ENCODE peak calls at places on chromosome 12, in four cellular contexts. X is A673; O is tibial artery; V is CD4-positive, alpha-beta memory T cell. Z is an unnamed sample. For H3K27me3 and H3K4me1, the result is how much of the 10 kb centered on the place peaks cover.

GRCh38 chr12:96698965-96699364 is 208.1 kb upstream of the NEDD1 start:
- DNase-seq in X (no peak), O (no peak), V (no peak), Z (no peak)

GRCh38 chr12:105464426-105464825 is 133.9 kb downstream of the C12orf75 start:
- DNase-seq in X (no peak), O (no peak), V (no peak), Z (no peak)

GRCh38 chr12:119940881-119941280 is 48.2 kb upstream of the BICDL1 start:
- DNase-seq in X (peak), O (no peak), V (no peak), Z (no peak)

GRCh38 chr12:31922341-31923062 is 36.7 kb upstream of the RESF1 start:
- DNase-seq in X (peak), O (no peak), V (no peak), Z (no peak)

GRCh38 chr12:77830952-77831351 is 258 bp downstream of the NAV3 start:
- DNase-seq in X (no peak), O (no peak), V (no peak), Z (no peak)

GRCh38 chr12:118119449-118119879 is 15.7 kb upstream of the VSIG10 start:
- DNase-seq in X (no peak), O (no peak), V (no peak), Z (no peak)

GRCh38 chr12:30828686-30829085 is 73.9 kb upstream of the CAPRIN2 start:
- DNase-seq in X (no peak), O (no peak), V (no peak), Z (no peak)

GRCh38 chr12:50081096-50081808 is 3.9 kb upstream of the SMARCD1 start:
- DNase-seq in X (no peak), O (no peak), V (no peak), Z (no peak)

GRCh38 chr12:27931390-27931789 is 41.1 kb downstream of the PTHLH start:
- DNase-seq in X (no peak), O (no peak), V (no peak), Z (no peak)

GRCh38 chr12:14256555-14257169 is 108.8 kb upstream of the ATF7IP start:
- DNase-seq in X (peak), O (peak), V (peak), Z (peak)

GRCh38 chr12:19915392-19916192 is 452.7 kb upstream of the PDE3A start:
- DNase-seq in X (peak), O (no peak), V (no peak), Z (no peak)

GRCh38 chr12:5898874-5899273 is 46.2 kb downstream of the ANO2 start:
- DNase-seq in X (no peak), O (no peak), V (no peak), Z (no peak)

DNA sequence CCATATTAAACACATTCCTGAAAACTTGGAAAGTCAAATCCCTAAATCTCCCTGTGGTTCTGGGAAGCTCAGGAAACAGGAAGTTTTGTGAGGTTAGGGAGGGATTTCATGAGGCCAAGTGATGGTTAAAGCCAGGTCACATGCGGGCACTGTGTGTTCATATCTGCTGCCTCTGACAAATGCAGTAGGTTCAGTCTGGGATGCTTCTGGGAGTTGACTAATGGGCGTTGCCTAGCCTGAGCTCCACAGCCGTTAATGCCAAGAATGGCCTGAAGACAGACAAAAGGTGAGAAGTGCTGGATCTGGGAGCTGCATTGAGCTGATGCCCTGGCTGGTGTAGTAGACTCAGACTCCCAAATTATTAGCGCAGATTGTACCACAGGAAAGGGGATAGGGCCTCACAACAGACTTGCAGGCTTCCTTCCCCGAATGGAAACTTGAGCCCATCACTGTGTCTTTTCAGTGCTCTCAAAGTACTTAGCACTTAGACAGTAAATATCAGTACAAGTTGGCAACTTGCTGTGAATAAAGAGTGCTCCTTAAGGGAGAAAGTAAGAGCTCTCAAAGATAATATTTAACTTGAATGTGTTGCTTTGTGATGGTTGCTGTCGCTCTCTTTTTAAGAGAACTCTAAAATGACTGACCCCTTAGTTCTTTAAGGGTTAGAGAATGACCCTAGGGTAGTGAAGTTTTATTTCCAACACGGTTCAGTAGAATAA is 17.3 kb downstream of the GSG1 start:
- DNase-seq in X (no peak), O (no peak), V (no peak), Z (no peak)
- H3K27ac ChIP-seq in X (no peak), O (no peak), V (no peak), Z (no peak)

GRCh38 chr12:48019639-48020265 is 15.5 kb upstream of the COL2A1 start:
- DNase-seq in X (no peak), O (no peak), V (no peak), Z (no peak)

GRCh38 chr12:48017921-48018617 is 13.8 kb upstream of the COL2A1 start:
- DNase-seq in X (no peak), O (no peak), V (no peak), Z (no peak)

GRCh38 chr12:48016373-48017020 is 12.2 kb upstream of the COL2A1 start:
- DNase-seq in X (no peak), O (no peak), V (no peak), Z (no peak)

GRCh38 chr12:48017496-48017895 is 13.2 kb upstream of the COL2A1 start:
- DNase-seq in X (no peak), O (no peak), V (no peak), Z (no peak)

GRCh38 chr12:48018618-48018995 is 14.3 kb upstream of the COL2A1 start:
- DNase-seq in X (no peak), O (no peak), V (no peak), Z (no peak)
- H3K27me3 ChIP-seq in X (under half), O (under half), V (under half), Z (under half)

DNA sequence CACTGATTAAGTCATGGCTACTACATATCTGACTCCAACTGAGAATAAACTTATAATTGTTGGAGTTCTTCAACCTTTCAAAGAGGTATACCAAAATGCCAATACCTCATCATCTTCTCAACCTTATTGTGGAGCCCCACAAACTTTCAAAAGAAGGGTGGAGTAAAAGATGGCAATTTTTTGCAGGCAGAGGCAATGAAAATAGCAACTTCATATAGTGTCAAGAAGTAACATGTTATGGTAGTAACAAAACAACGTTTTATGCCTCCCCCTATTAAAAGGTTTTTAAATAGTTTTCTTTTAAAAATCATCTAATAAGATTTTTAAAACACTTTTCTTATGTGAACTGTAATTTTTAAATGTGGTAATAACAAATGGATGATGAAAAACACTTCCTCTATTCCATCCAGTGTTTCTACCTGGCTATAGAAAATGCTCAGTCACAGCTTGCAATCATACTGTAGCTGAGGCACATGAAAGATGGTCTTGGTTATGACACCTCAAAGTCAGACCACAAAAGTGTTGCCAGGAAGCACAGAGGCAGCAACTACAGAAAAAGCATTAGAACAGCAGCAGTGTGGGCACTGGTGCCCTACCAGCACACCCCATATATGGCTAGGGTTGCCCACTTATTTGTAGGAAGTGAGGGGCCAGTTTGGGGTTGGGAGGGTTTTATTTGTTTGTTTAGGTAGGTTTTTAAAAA is 7.0 kb downstream of the PPP1R12A start:
- DNase-seq in X (no peak), O (no peak), V (peak), Z (no peak)
- H3K4me1 ChIP-seq in X (under half), O (under half), V (half or more), Z (under half)

GRCh38 chr12:123532808-123533649 is 490 bp downstream of the RILPL1 start:
- DNase-seq in X (peak), O (peak), V (no peak), Z (peak)
- H3K27ac ChIP-seq in X (peak), O (peak), V (peak), Z (peak)

DNA sequence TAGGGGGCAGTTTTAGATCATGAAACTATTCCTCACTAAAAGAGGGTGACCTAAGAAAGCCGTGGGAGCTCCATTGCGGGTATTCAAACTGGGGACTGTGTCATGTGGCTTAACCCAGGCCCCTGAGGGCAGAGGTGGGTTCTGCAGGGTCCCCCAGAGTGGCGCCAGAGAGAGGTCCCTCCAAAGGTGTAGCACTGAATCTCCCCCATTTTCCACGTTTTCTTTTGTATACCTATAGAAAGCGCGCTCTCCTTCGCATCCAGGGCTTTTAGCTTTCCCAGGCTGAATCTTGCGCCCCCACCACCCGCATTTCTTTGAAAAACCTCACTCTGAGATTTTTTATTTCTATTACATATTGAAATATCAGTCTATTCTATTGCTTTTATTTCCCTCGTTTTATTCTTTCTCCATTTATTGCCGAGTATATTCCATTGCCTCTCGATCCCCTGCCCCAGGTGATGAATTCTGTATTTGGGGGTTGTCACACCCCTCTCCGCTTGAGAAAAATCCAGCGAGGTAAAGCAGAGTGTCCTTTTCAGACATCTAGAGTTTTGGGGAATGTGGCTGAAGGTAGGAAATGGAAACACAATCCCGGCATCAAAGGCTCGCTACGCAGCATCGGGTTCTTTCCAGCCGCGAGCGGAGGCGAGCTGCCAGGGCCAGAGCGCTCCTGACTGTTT is 895 bp upstream of the HOXC13 start:
- DNase-seq in X (no peak), O (no peak), V (no peak), Z (no peak)
- H3K27me3 ChIP-seq in X (under half), O (half or more), V (half or more), Z (half or more)

DNA sequence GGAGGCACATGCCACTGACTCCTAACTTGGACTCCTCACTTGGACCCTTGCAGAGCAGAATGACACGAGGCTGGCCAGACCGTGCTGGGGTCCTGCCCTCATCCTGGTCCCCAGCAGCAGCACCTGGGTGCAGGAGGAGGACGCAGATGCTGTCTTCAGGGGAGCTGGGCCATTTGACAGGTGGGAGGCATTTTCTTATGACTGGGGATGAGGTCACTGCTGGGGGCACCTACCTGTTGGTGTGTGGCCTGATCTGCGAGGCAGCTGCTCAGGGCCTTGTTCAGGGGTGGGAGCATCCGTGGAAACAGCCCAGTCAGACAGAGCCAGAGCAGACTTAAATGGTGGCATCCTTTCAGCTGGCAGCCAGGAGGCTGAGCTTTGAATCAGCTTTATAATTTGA is 57.3 kb downstream of the CACNA1C start:
- DNase-seq in X (no peak), O (no peak), V (no peak), Z (peak)
- H3K4me1 ChIP-seq in X (under half), O (under half), V (under half), Z (under half)

GRCh38 chr12:26031814-26032213 is 73.3 kb downstream of the RASSF8 start:
- DNase-seq in X (no peak), O (no peak), V (no peak), Z (no peak)

GRCh38 chr12:26034371-26035142 is 76.1 kb downstream of the RASSF8 start:
- DNase-seq in X (no peak), O (no peak), V (no peak), Z (no peak)

GRCh38 chr12:26032290-26032689 is 73.8 kb downstream of the RASSF8 start:
- DNase-seq in X (no peak), O (no peak), V (no peak), Z (no peak)

GRCh38 chr12:26031318-26031717 is 72.8 kb downstream of the RASSF8 start:
- DNase-seq in X (no peak), O (no peak), V (no peak), Z (no peak)

DNA sequence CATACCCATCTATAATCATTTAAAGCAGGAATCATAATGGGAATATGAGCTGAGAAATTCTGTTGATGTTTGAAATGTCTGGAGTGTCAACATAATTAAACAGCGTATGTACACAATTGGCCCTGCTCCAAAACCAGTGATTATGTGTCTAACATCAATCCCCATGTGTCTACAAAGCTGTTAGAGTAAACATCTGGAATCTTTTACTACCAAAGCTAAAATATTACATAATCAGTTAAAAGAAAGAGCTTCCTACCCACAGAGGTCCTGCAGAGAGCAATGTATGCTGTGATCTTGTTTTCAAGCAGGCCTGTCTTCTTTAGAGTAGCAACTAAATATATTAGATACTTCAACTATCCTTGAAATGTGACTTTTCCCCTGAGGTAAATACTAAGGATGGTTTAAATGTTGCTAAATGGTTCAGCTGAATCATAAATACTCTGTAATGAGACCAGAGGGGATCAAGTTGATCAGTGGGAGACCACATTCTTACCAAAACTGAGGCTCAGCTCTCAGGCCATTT is 74.3 kb downstream of the RASSF8 start:
- DNase-seq in X (peak), O (no peak), V (no peak), Z (no peak)
- H3K27ac ChIP-seq in X (peak), O (peak), V (no peak), Z (no peak)

Z was measured in upper lobe of right lung.